ENCODE peak calls at places on chromosomes 2 and 18, in eight cellular contexts. One of them, this sample, is unnamed.

GRCh38 chr18:47883771-47884413 is 46.6 kb downstream of the SMAD2 start:
- DNase-seq in CD8-positive, alpha-beta memory T cell: no peak
- DNase-seq in left lung: no peak
- DNase-seq in neural progenitor cell: no peak
- DNase-seq in right atrium auricular region: no peak
- DNase-seq in cardiac muscle cell: no peak
- DNase-seq in spleen: no peak
- DNase-seq in WERI-Rb-1: no peak
- DNase-seq in this sample: peak; percentile 27

GRCh38 chr2:223101340-223102039 is 49.5 kb downstream of the KCNE4 start:
- DNase-seq in neural progenitor cell: peak; percentile 55
- DNase-seq in left lung: no peak
- DNase-seq in right atrium auricular region: no peak
- DNase-seq in WERI-Rb-1: peak; percentile 95
- DNase-seq in cardiac muscle cell: peak; percentile 36
- DNase-seq in spleen: no peak
- DNase-seq in CD8-positive, alpha-beta memory T cell: no peak
- DNase-seq in this sample: no peak

GRCh38 chr2:30026091-30027055 is 105.0 kb upstream of the ALK start:
- DNase-seq in neural progenitor cell: peak; percentile 76
- DNase-seq in WERI-Rb-1: peak; percentile 79
- DNase-seq in CD8-positive, alpha-beta memory T cell: no peak
- DNase-seq in cardiac muscle cell: peak; percentile 74
- DNase-seq in right atrium auricular region: no peak
- DNase-seq in spleen: no peak
- DNase-seq in left lung: no peak
- DNase-seq in this sample: no peak

GRCh38 chr2:32865399-32866068 is 81.2 kb upstream of the LTBP1 start:
- DNase-seq in CD8-positive, alpha-beta memory T cell: no peak
- DNase-seq in spleen: no peak
- DNase-seq in WERI-Rb-1: no peak
- DNase-seq in right atrium auricular region: no peak
- DNase-seq in neural progenitor cell: no peak
- DNase-seq in cardiac muscle cell: no peak
- DNase-seq in left lung: no peak
- DNase-seq in this sample: no peak

GRCh38 chr2:40430741-40431599 is 20.9 kb downstream of the SLC8A1 start:
- DNase-seq in right atrium auricular region: no peak
- DNase-seq in cardiac muscle cell: no peak
- DNase-seq in left lung: no peak
- DNase-seq in CD8-positive, alpha-beta memory T cell: no peak
- DNase-seq in neural progenitor cell: no peak
- DNase-seq in spleen: no peak
- DNase-seq in WERI-Rb-1: no peak
- DNase-seq in this sample: no peak

GRCh38 chr2:46849741-46850474 is 65.7 kb downstream of the MCFD2 start:
- DNase-seq in cardiac muscle cell: peak; percentile 47
- DNase-seq in left lung: peak; percentile 66
- DNase-seq in spleen: no peak
- DNase-seq in right atrium auricular region: no peak
- DNase-seq in neural progenitor cell: no peak
- DNase-seq in WERI-Rb-1: no peak
- DNase-seq in CD8-positive, alpha-beta memory T cell: no peak
- DNase-seq in this sample: peak; percentile 54

GRCh38 chr2:205405752-205406151 is 276.5 kb upstream of the NRP2 start:
- DNase-seq in cardiac muscle cell: no peak
- DNase-seq in CD8-positive, alpha-beta memory T cell: no peak
- DNase-seq in WERI-Rb-1: no peak
- DNase-seq in left lung: no peak
- DNase-seq in spleen: no peak
- DNase-seq in neural progenitor cell: no peak
- DNase-seq in right atrium auricular region: no peak
- DNase-seq in this sample: no peak

GRCh38 chr18:54712315-54712714 is 116.0 kb upstream of the RAB27B start:
- DNase-seq in WERI-Rb-1: no peak
- DNase-seq in CD8-positive, alpha-beta memory T cell: no peak
- DNase-seq in neural progenitor cell: no peak
- DNase-seq in spleen: no peak
- DNase-seq in right atrium auricular region: no peak
- DNase-seq in left lung: no peak
- DNase-seq in cardiac muscle cell: no peak
- DNase-seq in this sample: peak; percentile 64

GRCh38 chr2:226652388-226652787 is 147.2 kb downstream of the IRS1 start:
- DNase-seq in right atrium auricular region: no peak
- DNase-seq in left lung: no peak
- DNase-seq in cardiac muscle cell: no peak
- DNase-seq in CD8-positive, alpha-beta memory T cell: no peak
- DNase-seq in spleen: no peak
- DNase-seq in neural progenitor cell: no peak
- DNase-seq in WERI-Rb-1: no peak
- DNase-seq in this sample: no peak

GRCh38 chr2:99106905-99107304 is 34.6 kb upstream of the C2orf15 start:
- DNase-seq in neural progenitor cell: no peak
- DNase-seq in right atrium auricular region: no peak
- DNase-seq in CD8-positive, alpha-beta memory T cell: no peak
- DNase-seq in spleen: no peak
- DNase-seq in left lung: no peak
- DNase-seq in WERI-Rb-1: no peak
- DNase-seq in cardiac muscle cell: no peak
- DNase-seq in this sample: no peak

GRCh38 chr2:62814132-62814531 is 108.6 kb downstream of the EHBP1 start:
- DNase-seq in spleen: no peak
- DNase-seq in neural progenitor cell: no peak
- DNase-seq in CD8-positive, alpha-beta memory T cell: no peak
- DNase-seq in cardiac muscle cell: no peak
- DNase-seq in left lung: no peak
- DNase-seq in right atrium auricular region: no peak
- DNase-seq in WERI-Rb-1: no peak
- DNase-seq in this sample: no peak

GRCh38 chr2:85318222-85319182 is 9.3 kb downstream of the TGOLN2 start:
- DNase-seq in neural progenitor cell: no peak
- DNase-seq in WERI-Rb-1: no peak
- DNase-seq in left lung: no peak
- DNase-seq in right atrium auricular region: no peak
- DNase-seq in cardiac muscle cell: peak; percentile 50
- DNase-seq in CD8-positive, alpha-beta memory T cell: no peak
- DNase-seq in spleen: no peak
- DNase-seq in this sample: no peak

GRCh38 chr2:1675633-1676032 is 68.7 kb downstream of the PXDN start:
- DNase-seq in right atrium auricular region: peak; percentile 82
- DNase-seq in CD8-positive, alpha-beta memory T cell: no peak
- DNase-seq in WERI-Rb-1: no peak
- DNase-seq in cardiac muscle cell: no peak
- DNase-seq in left lung: no peak
- DNase-seq in neural progenitor cell: peak; percentile 38
- DNase-seq in spleen: no peak
- DNase-seq in this sample: no peak

GRCh38 chr2:64672708-64673107 is 19.0 kb upstream of the SERTAD2 start:
- DNase-seq in right atrium auricular region: no peak
- DNase-seq in cardiac muscle cell: no peak
- DNase-seq in spleen: no peak
- DNase-seq in WERI-Rb-1: no peak
- DNase-seq in left lung: no peak
- DNase-seq in neural progenitor cell: no peak
- DNase-seq in CD8-positive, alpha-beta memory T cell: no peak
- DNase-seq in this sample: no peak

GRCh38 chr2:102251042-102251848 is 60.1 kb upstream of the IL1RL1 start:
- DNase-seq in left lung: peak; percentile 81
- DNase-seq in spleen: peak; percentile 95
- DNase-seq in WERI-Rb-1: no peak
- DNase-seq in right atrium auricular region: no peak
- DNase-seq in neural progenitor cell: peak; percentile 69
- DNase-seq in CD8-positive, alpha-beta memory T cell: peak; percentile 68
- DNase-seq in cardiac muscle cell: peak; percentile 54
- DNase-seq in this sample: peak; percentile 78

GRCh38 chr2:239216614-239217273 is 184.1 kb downstream of the HDAC4 start:
- DNase-seq in cardiac muscle cell: no peak
- DNase-seq in CD8-positive, alpha-beta memory T cell: no peak
- DNase-seq in spleen: no peak
- DNase-seq in right atrium auricular region: no peak
- DNase-seq in WERI-Rb-1: no peak
- DNase-seq in neural progenitor cell: no peak
- DNase-seq in left lung: no peak
- DNase-seq in this sample: no peak

GRCh38 chr2:84674586-84674985 is 158.3 kb downstream of the DNAH6 start:
- DNase-seq in neural progenitor cell: no peak
- DNase-seq in cardiac muscle cell: no peak
- DNase-seq in right atrium auricular region: no peak
- DNase-seq in CD8-positive, alpha-beta memory T cell: no peak
- DNase-seq in WERI-Rb-1: no peak
- DNase-seq in spleen: no peak
- DNase-seq in left lung: no peak
- DNase-seq in this sample: no peak

GRCh38 chr18:59269563-59270214 is 3.6 kb downstream of the RAX start:
- DNase-seq in cardiac muscle cell: no peak
- DNase-seq in WERI-Rb-1: no peak
- DNase-seq in CD8-positive, alpha-beta memory T cell: no peak
- DNase-seq in spleen: no peak
- DNase-seq in right atrium auricular region: no peak
- DNase-seq in neural progenitor cell: no peak
- DNase-seq in left lung: no peak
- DNase-seq in this sample: no peak
- H3K4me3 ChIP-seq in cardiac muscle cell: peak overlapping the region; percentile 16
- H3K4me3 ChIP-seq in WERI-Rb-1: no peak overlapping the region
- H3K4me3 ChIP-seq in CD8-positive, alpha-beta memory T cell: no peak overlapping the region
- H3K4me3 ChIP-seq in spleen: no peak overlapping the region
- H3K4me3 ChIP-seq in right atrium auricular region: peak overlapping the region; percentile 25
- H3K4me3 ChIP-seq in neural progenitor cell: peak overlapping the region; percentile 78
- H3K4me3 ChIP-seq in left lung: no peak overlapping the region
- H3K4me3 ChIP-seq in this sample: no peak overlapping the region

DNA sequence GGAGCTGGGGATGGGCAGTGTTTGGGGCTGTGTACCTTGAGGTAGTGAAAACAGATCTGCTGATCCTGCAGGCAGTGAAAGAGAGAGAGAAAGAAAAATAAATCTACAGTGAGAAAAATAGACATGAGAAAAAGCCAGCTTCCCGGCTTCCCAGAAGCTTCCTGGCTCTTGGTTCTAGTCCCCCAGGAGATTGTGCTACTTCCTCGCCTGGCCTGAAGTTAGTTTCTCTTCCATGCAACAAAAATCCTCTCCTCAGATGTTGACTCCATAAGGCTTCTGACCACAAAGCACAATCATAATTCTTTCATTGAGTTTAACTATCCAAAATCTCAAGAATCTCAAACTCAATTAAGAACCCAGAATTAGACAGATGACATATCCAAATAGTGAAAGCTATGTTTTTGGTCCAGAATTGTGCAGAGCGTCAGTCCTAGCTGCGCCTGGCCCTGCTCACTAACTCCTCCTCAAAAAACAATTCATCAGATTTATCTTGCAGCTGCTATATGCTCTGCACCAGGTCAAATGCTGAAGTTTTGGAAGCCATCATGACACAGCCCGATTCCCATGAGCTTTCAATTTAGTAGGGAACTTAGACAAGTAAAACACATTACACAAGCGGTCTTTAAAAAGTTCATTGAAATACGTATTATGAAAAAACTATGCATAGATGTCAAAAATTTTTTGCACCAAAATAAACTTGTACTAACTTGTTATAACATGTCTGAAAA is 20.1 kb upstream of the NAB1 start:
- DNase-seq in cardiac muscle cell: no peak
- DNase-seq in neural progenitor cell: no peak
- DNase-seq in WERI-Rb-1: no peak
- DNase-seq in right atrium auricular region: no peak
- DNase-seq in spleen: no peak
- DNase-seq in left lung: no peak
- DNase-seq in CD8-positive, alpha-beta memory T cell: no peak
- DNase-seq in this sample: no peak
- H3K4me3 ChIP-seq in cardiac muscle cell: no peak overlapping the region
- H3K4me3 ChIP-seq in neural progenitor cell: no peak overlapping the region
- H3K4me3 ChIP-seq in WERI-Rb-1: no peak overlapping the region
- H3K4me3 ChIP-seq in right atrium auricular region: peak overlapping the region; percentile 50
- H3K4me3 ChIP-seq in spleen: no peak overlapping the region
- H3K4me3 ChIP-seq in left lung: no peak overlapping the region
- H3K4me3 ChIP-seq in CD8-positive, alpha-beta memory T cell: no peak overlapping the region
- H3K4me3 ChIP-seq in this sample: no peak overlapping the region

DNA sequence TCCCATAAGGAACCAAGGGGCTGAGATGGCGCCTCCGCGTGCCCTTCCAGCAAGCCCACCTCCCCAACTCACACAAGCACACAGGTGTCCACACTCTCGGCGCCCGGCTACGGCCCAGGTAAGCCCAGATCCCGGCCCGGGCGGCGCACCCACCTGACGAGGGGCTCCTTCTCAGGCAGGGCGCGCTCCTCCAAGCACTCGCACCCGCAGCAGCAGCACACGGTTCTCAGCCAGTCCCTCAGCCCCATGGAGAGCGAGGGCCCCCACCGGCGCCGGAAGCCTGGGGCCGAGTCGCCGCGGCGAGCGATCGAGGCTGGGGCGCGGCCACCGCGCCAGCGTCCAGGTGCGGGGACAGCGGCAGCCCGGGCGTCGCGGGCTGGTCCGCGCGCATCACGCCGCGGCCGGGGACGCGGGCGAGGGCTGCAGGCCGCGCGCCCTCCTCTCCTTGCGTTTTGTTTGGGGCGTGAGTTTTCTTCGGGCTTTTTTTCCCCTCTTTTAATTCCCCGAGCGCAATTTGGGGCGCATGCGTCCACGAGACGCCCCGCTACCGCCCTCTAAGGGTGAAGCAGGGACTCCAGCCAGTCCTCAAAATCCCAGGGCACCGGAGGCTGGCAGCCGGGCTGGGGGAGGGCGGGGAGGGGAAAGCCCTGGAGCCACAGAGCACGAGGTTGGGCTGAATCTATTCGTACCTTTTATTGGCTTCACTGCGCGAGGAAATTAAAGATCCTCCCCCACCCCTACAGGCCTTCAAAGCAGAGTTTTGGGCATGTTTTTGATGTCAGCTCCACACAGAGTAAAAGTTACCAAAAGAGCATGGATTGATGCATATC is at the start of gene MREG:
- DNase-seq in cardiac muscle cell: peak; percentile 82
- DNase-seq in spleen: peak; percentile 92
- DNase-seq in left lung: peak; percentile 81
- DNase-seq in CD8-positive, alpha-beta memory T cell: peak; percentile 88
- DNase-seq in right atrium auricular region: peak; percentile 69
- DNase-seq in neural progenitor cell: peak; percentile 91
- DNase-seq in WERI-Rb-1: peak; percentile 91
- DNase-seq in this sample: peak; percentile 78
- H3K4me3 ChIP-seq in cardiac muscle cell: peak within 1 kb of the TSS; percentile 61
- H3K4me3 ChIP-seq in spleen: peak within 1 kb of the TSS; percentile 50
- H3K4me3 ChIP-seq in left lung: peak within 1 kb of the TSS; percentile 53
- H3K4me3 ChIP-seq in CD8-positive, alpha-beta memory T cell: peak within 1 kb of the TSS; percentile 59
- H3K4me3 ChIP-seq in right atrium auricular region: peak within 1 kb of the TSS; percentile 61
- H3K4me3 ChIP-seq in neural progenitor cell: peak within 1 kb of the TSS; percentile 92
- H3K4me3 ChIP-seq in WERI-Rb-1: peak within 1 kb of the TSS; percentile 85
- H3K4me3 ChIP-seq in this sample: peak within 1 kb of the TSS; percentile 54

DNA sequence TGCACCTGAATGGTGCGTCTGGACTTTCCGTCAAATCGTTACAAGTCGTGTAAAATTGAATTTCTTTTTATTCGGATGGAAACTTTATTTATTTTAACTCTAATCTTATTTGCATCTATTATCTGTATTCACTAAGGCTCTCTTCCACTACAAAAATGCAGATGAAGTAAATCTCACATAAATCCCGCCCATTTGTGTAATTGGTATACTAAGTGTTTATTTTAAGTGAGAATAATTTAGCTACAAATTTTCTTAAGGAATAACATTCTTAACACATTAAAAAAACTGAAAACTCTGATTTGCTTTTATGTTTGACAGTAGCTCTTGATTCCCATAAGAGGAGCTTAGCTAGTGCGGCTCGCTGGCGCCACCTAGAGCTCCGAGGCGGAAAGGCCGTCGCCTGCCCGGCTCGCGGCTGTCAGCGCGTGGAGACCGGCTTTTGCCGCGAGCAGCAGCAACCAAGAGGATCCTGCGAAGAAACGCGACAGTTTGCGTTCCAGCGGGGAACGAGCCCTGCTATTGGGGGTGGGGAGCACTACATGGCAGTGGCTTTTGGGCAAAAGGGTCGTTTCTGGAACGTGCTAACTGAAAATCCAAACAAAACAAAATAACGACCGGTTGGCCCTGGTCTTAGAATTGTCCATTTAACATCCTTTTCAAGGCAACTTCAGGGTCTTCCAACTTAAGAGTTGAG is 6.7 kb downstream of the SP9 start:
- DNase-seq in neural progenitor cell: peak; percentile 91
- DNase-seq in CD8-positive, alpha-beta memory T cell: peak; percentile 89
- DNase-seq in WERI-Rb-1: peak; percentile 85
- DNase-seq in left lung: peak; percentile 89
- DNase-seq in cardiac muscle cell: peak; percentile 89
- DNase-seq in right atrium auricular region: peak; percentile 89
- DNase-seq in spleen: peak; percentile 98
- DNase-seq in this sample: peak; percentile 89
- H3K4me3 ChIP-seq in neural progenitor cell: peak overlapping the region; percentile 49
- H3K4me3 ChIP-seq in CD8-positive, alpha-beta memory T cell: no peak overlapping the region
- H3K4me3 ChIP-seq in WERI-Rb-1: peak overlapping the region; percentile 70
- H3K4me3 ChIP-seq in left lung: no peak overlapping the region
- H3K4me3 ChIP-seq in cardiac muscle cell: peak overlapping the region; percentile 19
- H3K4me3 ChIP-seq in right atrium auricular region: no peak overlapping the region
- H3K4me3 ChIP-seq in spleen: peak overlapping the region; percentile 10
- H3K4me3 ChIP-seq in this sample: no peak overlapping the region

This sample was measured in mucosa of descending colon.